ENCODE peak calls at places on chromosomes 16 and 17, in four cellular contexts. One of them, this sample, is unnamed.

GRCh38 chr17:8223356-8224063 is 13.1 kb upstream of the AURKB start:
- DNase-seq in GM12878: no peak
- DNase-seq in HepG2: peak; percentile 79
- DNase-seq in K562: peak; percentile 85
- DNase-seq in this sample: no peak

GRCh38 chr17:70476368-70476767 is 307.0 kb downstream of the KCNJ2 start:
- DNase-seq in GM12878: no peak
- DNase-seq in K562: no peak
- DNase-seq in HepG2: no peak
- DNase-seq in this sample: no peak

GRCh38 chr17:58088624-58089023 is 5.4 kb downstream of the DYNLL2 start:
- DNase-seq in GM12878: no peak
- DNase-seq in K562: no peak
- DNase-seq in HepG2: no peak
- DNase-seq in this sample: no peak

GRCh38 chr17:49315551-49315951 is 46.5 kb downstream of the ZNF652 start:
- DNase-seq in HepG2: peak; percentile 78
- DNase-seq in K562: peak; percentile 75
- DNase-seq in GM12878: peak; percentile 66
- DNase-seq in this sample: peak; percentile 79

GRCh38 chr16:64933890-64934289 is 188.0 kb downstream of the CDH11 start:
- DNase-seq in HepG2: no peak
- DNase-seq in K562: no peak
- DNase-seq in GM12878: no peak
- DNase-seq in this sample: no peak

GRCh38 chr17:51029568-51030463 is 90.9 kb downstream of the SPAG9 start:
- DNase-seq in GM12878: no peak
- DNase-seq in K562: no peak
- DNase-seq in HepG2: no peak
- DNase-seq in this sample: no peak

GRCh38 chr16:19284207-19284606 is 1.3 kb upstream of the CLEC19A start:
- DNase-seq in GM12878: no peak
- DNase-seq in K562: no peak
- DNase-seq in HepG2: no peak
- DNase-seq in this sample: peak; percentile 63

GRCh38 chr17:66296289-66296725 is 6.1 kb upstream of the PRKCA start:
- DNase-seq in GM12878: no peak
- DNase-seq in HepG2: no peak
- DNase-seq in K562: peak; percentile 91
- DNase-seq in this sample: no peak

GRCh38 chr17:35167666-35168065 is 20.0 kb downstream of the UNC45B start:
- DNase-seq in K562: no peak
- DNase-seq in HepG2: no peak
- DNase-seq in GM12878: no peak
- DNase-seq in this sample: no peak

GRCh38 chr16:14955546-14956231 is 18.4 kb downstream of the NPIPA1 start:
- DNase-seq in K562: no peak
- DNase-seq in HepG2: no peak
- DNase-seq in GM12878: no peak
- DNase-seq in this sample: no peak

GRCh38 chr16:14668556-14669223 is 25.4 kb downstream of the PLA2G10 start:
- DNase-seq in K562: no peak
- DNase-seq in GM12878: no peak
- DNase-seq in HepG2: no peak
- DNase-seq in this sample: no peak

GRCh38 chr17:82497483-82498405 is 21.8 kb upstream of the FOXK2 start:
- DNase-seq in HepG2: no peak
- DNase-seq in K562: peak; percentile 69
- DNase-seq in GM12878: no peak
- DNase-seq in this sample: no peak

GRCh38 chr16:22191966-22192260 is 14.2 kb upstream of the EEF2K start:
- DNase-seq in GM12878: no peak
- DNase-seq in HepG2: peak; percentile 70
- DNase-seq in K562: peak; percentile 63
- DNase-seq in this sample: no peak

GRCh38 chr16:69131167-69131748 is 1.1 kb downstream of the CHTF8 start:
- DNase-seq in K562: peak; percentile 79
- DNase-seq in GM12878: no peak
- DNase-seq in HepG2: no peak
- DNase-seq in this sample: no peak

GRCh38 chr17:4617590-4618356 is 23.7 kb downstream of the ALOX15 start:
- DNase-seq in GM12878: no peak
- DNase-seq in HepG2: no peak
- DNase-seq in K562: no peak
- DNase-seq in this sample: no peak

DNA sequence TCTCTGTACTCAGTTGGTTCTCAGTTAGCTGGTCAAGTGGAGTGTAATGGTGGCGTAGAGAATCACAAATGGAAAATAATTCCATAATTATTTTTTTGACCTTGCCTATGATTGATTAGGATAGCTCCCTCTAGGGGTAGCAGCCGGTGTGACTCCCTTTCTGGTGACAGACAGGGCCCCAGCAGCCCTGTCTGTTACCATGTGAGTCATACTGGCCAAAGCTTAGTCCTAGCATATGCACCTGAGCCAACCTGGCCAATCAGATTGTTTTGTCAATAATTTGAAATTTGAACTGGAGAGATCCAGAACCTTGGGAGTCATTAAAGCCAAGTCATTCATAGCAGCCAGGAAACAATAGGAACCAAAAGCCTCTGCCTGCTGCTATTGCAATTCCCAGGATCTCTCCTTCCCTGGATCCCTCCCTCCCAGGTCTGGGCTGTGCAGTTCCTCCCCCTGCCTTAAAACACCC is 5.6 kb downstream of the PNPO start:
- DNase-seq in HepG2: peak; percentile 94
- DNase-seq in K562: peak; percentile 88
- DNase-seq in GM12878: no peak
- DNase-seq in this sample: peak; percentile 96
- TF ChIP-seq ZBTB33 in HepG2: no peak
- TF ChIP-seq ZBTB33 in K562: peak; percentile 47
- TF ChIP-seq ZBTB33 in GM12878: no peak
- TF ChIP-seq ZBTB33 in this sample: no peak

GRCh38 chr17:17754719-17755686 is 73.7 kb downstream of the RAI1 start:
- DNase-seq in HepG2: no peak
- DNase-seq in K562: no peak
- DNase-seq in GM12878: no peak
- DNase-seq in this sample: no peak

GRCh38 chr17:17750881-17751280 is 69.6 kb downstream of the RAI1 start:
- DNase-seq in K562: no peak
- DNase-seq in HepG2: no peak
- DNase-seq in GM12878: peak; percentile 47
- DNase-seq in this sample: no peak

GRCh38 chr17:17751489-17751995 is 70.3 kb downstream of the RAI1 start:
- DNase-seq in GM12878: no peak
- DNase-seq in K562: peak; percentile 31
- DNase-seq in HepG2: no peak
- DNase-seq in this sample: no peak

GRCh38 chr17:17751996-17752821 is 71.0 kb downstream of the RAI1 start:
- DNase-seq in HepG2: peak; percentile 91
- DNase-seq in K562: peak; percentile 91
- DNase-seq in GM12878: peak; percentile 74
- DNase-seq in this sample: peak; percentile 86

GRCh38 chr17:17752822-17753448 is 71.7 kb downstream of the RAI1 start:
- DNase-seq in HepG2: no peak
- DNase-seq in K562: no peak
- DNase-seq in GM12878: no peak
- DNase-seq in this sample: no peak
- TF ChIP-seq SP1 in HepG2: no peak
- TF ChIP-seq SP1 in K562: no peak
- TF ChIP-seq SP1 in GM12878: no peak
- TF ChIP-seq SP1 in this sample: no peak

DNA sequence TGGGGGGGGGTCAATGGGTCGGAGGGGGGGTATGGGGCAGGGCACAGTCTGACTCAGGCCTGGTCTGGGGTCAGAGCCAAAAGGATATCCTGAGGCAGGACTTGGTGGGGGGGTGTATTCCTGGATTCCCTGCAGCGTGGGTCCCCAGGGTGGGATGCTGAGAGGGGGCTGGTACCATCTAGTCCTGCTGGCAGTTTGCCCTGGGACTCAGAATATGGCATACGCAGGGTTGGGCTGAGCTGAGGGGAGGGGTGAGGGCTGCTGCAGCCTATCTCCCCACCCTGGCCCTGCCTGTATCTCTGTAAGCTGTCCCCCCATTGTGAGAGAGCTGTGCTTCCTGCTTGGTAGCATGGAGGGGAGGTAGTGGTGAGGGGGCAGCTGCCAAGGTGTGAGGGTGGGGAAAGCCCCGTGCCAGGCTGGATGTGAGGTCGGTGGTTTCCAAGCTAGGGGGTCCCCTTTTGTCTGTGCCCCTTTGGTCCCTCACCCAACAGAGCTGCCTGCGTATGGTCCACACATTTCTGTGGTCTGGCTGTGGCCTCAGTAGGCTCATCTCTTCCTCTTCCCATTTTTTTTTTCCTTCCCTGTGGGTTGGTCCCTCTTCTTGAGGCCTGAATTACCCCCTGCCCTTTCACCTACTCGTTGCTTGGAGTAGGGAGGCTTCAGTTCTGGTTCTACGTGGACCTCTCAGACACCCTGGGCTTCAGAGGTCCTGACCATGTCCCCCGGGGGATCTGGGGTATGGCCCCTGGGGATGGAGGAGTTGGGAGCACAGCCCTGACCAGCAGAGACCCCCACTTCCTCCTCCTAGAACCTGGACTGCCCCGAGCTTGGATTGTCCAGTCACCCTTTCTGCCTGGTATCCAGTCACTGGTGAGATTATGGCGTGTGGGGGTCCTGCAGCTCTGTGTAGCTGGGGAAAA is 15.0 kb downstream of the RARA start:
- DNase-seq in K562: no peak
- DNase-seq in HepG2: no peak
- DNase-seq in GM12878: no peak
- DNase-seq in this sample: no peak
- TF ChIP-seq ZBTB33 in K562: no peak
- TF ChIP-seq ZBTB33 in HepG2: no peak
- TF ChIP-seq ZBTB33 in GM12878: no peak
- TF ChIP-seq ZBTB33 in this sample: no peak

GRCh38 chr17:80413771-80414507 is 1.0 kb upstream of the ENDOV start:
- DNase-seq in HepG2: no peak
- DNase-seq in K562: no peak
- DNase-seq in GM12878: no peak
- DNase-seq in this sample: no peak
- TF ChIP-seq SP1 in HepG2: no peak
- TF ChIP-seq SP1 in K562: no peak
- TF ChIP-seq SP1 in GM12878: no peak
- TF ChIP-seq SP1 in this sample: no peak

GRCh38 chr16:3235856-3236669 is 1.1 kb upstream of the ZNF200 start:
- DNase-seq in HepG2: no peak
- DNase-seq in GM12878: no peak
- DNase-seq in K562: peak; percentile 83
- DNase-seq in this sample: no peak
- TF ChIP-seq ZBTB33 in HepG2: peak; percentile 44
- TF ChIP-seq ZBTB33 in GM12878: no peak
- TF ChIP-seq ZBTB33 in K562: no peak
- TF ChIP-seq ZBTB33 in this sample: no peak

GRCh38 chr16:30380072-30380471 is 2.3 kb downstream of the SEPTIN1 start:
- DNase-seq in K562: no peak
- DNase-seq in HepG2: no peak
- DNase-seq in GM12878: no peak
- DNase-seq in this sample: no peak

GRCh38 chr16:30381351-30382041 is 865 bp downstream of the SEPTIN1 start:
- DNase-seq in GM12878: no peak
- DNase-seq in HepG2: no peak
- DNase-seq in K562: peak; percentile 96
- DNase-seq in this sample: no peak

GRCh38 chr16:30380801-30381208 is 1.6 kb downstream of the SEPTIN1 start:
- DNase-seq in GM12878: no peak
- DNase-seq in K562: peak; percentile 58
- DNase-seq in HepG2: no peak
- DNase-seq in this sample: no peak

GRCh38 chr16:30379165-30379783 is 3.1 kb downstream of the SEPTIN1 start:
- DNase-seq in GM12878: no peak
- DNase-seq in HepG2: no peak
- DNase-seq in K562: no peak
- DNase-seq in this sample: no peak

DNA sequence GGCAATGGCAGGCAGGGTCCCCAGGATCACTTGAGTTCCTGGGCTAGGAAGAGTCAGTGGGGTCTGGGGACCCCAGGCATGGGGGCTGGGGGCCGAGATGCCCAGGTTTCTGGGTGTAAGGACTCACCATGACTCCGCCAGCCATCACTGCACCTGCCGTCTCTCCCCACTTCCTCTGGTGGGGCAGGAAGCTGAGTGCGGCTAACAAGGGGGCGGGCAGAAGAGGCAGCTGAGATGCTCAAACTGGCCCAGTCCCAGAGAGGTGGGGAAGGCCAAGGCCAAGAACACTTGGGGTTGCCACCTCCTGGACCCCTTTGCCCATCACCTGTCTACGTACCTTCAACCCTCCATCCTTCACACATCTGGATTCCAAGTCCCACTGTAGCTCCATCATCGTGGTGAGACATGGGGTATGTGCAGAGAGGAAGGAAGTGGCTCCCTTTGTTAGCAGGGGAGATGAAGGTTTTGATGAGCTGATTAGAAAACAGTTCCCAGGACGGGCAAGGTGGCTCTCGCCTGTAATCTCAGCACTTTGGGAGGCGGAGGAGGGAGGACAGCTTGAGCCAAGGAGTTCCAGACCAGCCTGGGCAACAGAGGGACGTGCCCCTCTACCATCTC is at the start of gene SEPTIN1:
- DNase-seq in HepG2: no peak
- DNase-seq in GM12878: peak; percentile 40
- DNase-seq in K562: no peak
- DNase-seq in this sample: no peak
- TF ChIP-seq SP1 in HepG2: no peak
- TF ChIP-seq SP1 in GM12878: no peak
- TF ChIP-seq SP1 in K562: no peak
- TF ChIP-seq SP1 in this sample: no peak

GRCh38 chr17:74785096-74785980 is 9.2 kb upstream of the NAT9 start:
- DNase-seq in K562: no peak
- DNase-seq in HepG2: no peak
- DNase-seq in GM12878: no peak
- DNase-seq in this sample: no peak
- TF ChIP-seq ZBTB33 in K562: no peak
- TF ChIP-seq ZBTB33 in HepG2: no peak
- TF ChIP-seq ZBTB33 in GM12878: no peak
- TF ChIP-seq ZBTB33 in this sample: no peak

DNA sequence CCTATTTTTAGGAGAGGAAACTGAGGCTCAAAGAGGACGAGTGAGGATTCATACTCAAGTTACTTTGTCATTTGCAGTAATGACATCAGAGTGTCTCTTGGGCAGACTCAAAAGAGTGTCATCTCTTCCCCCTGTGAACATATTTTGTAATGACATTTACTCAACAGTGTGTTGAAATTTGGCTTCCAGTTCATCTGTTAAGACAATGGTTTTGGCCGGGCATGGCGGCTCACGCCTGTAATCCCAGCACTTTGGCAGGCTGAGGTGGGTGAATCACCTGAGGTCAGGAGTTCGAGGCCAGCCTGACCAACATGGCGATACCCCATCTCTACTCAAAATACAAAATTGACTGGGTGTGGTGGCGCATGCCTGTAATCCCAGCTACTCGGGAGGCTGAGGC is 28.9 kb downstream of the WFDC1 start:
- DNase-seq in K562: no peak
- DNase-seq in HepG2: no peak
- DNase-seq in GM12878: no peak
- DNase-seq in this sample: no peak
- TF ChIP-seq SP1 in K562: no peak
- TF ChIP-seq SP1 in HepG2: no peak
- TF ChIP-seq SP1 in GM12878: no peak
- TF ChIP-seq SP1 in this sample: no peak